ENCODE peak calls at places on chromosomes 7 and 10, in four cellular contexts. One of them, this sample, is unnamed.

GRCh38 chr10:126349096-126349495 is 39.2 kb downstream of the ADAM12 start:
- DNase-seq in WTC11: no peak
- DNase-seq in HepG2: no peak
- DNase-seq in GM12878: no peak
- DNase-seq in this sample: no peak

GRCh38 chr7:98879198-98879988 is 1.1 kb downstream of the TRRAP start:
- DNase-seq in WTC11: no peak
- DNase-seq in HepG2: peak; percentile 72
- DNase-seq in GM12878: peak; percentile 32
- DNase-seq in this sample: peak; percentile 68

GRCh38 chr7:49295136-49295535 is 370.8 kb downstream of the CDC14C start:
- DNase-seq in WTC11: no peak
- DNase-seq in HepG2: no peak
- DNase-seq in GM12878: no peak
- DNase-seq in this sample: no peak

GRCh38 chr7:22110227-22110839 is 164.6 kb upstream of the CDCA7L start:
- DNase-seq in WTC11: peak; percentile 65
- DNase-seq in HepG2: peak; percentile 81
- DNase-seq in GM12878: peak; percentile 55
- DNase-seq in this sample: peak; percentile 62

GRCh38 chr10:15344876-15345285 is 26.2 kb downstream of the FAM171A1 start:
- DNase-seq in WTC11: no peak
- DNase-seq in HepG2: peak; percentile 98
- DNase-seq in GM12878: no peak
- DNase-seq in this sample: no peak

GRCh38 chr10:23338886-23339285 is 5.7 kb downstream of the C10orf67 start:
- DNase-seq in WTC11: no peak
- DNase-seq in HepG2: no peak
- DNase-seq in GM12878: no peak
- DNase-seq in this sample: no peak

GRCh38 chr10:71767420-71768035 is 5.8 kb downstream of the VSIR start:
- DNase-seq in WTC11: no peak
- DNase-seq in HepG2: peak; percentile 42
- DNase-seq in GM12878: no peak
- DNase-seq in this sample: no peak

GRCh38 chr10:29160110-29160669 is 128.7 kb upstream of the LYZL1 start:
- DNase-seq in WTC11: no peak
- DNase-seq in HepG2: peak; percentile 25
- DNase-seq in GM12878: no peak
- DNase-seq in this sample: no peak

GRCh38 chr10:47402681-47403301 is 18.7 kb upstream of the ZNF488 start:
- DNase-seq in WTC11: peak; percentile 38
- DNase-seq in HepG2: peak; percentile 70
- DNase-seq in GM12878: no peak
- DNase-seq in this sample: no peak

GRCh38 chr10:113454341-113455061 is 98.4 kb upstream of the HABP2 start:
- DNase-seq in WTC11: peak; percentile 84
- DNase-seq in HepG2: peak; percentile 5
- DNase-seq in GM12878: no peak
- DNase-seq in this sample: peak; percentile 46

GRCh38 chr10:43083764-43084163 is 6.9 kb downstream of the RET start:
- DNase-seq in WTC11: no peak
- DNase-seq in HepG2: no peak
- DNase-seq in GM12878: no peak
- DNase-seq in this sample: no peak
- TF ChIP-seq ESRRA in WTC11: no peak
- TF ChIP-seq ESRRA in HepG2: no peak
- TF ChIP-seq ESRRA in GM12878: no peak
- TF ChIP-seq ESRRA in this sample: no peak

GRCh38 chr10:62083868-62084267 is 182.4 kb downstream of the ARID5B start:
- DNase-seq in WTC11: no peak
- DNase-seq in HepG2: no peak
- DNase-seq in GM12878: no peak
- DNase-seq in this sample: peak; percentile 32
- TF ChIP-seq NR2C2 in WTC11: no peak
- TF ChIP-seq NR2C2 in HepG2: no peak
- TF ChIP-seq NR2C2 in GM12878: no peak
- TF ChIP-seq NR2C2 in this sample: no peak

DNA sequence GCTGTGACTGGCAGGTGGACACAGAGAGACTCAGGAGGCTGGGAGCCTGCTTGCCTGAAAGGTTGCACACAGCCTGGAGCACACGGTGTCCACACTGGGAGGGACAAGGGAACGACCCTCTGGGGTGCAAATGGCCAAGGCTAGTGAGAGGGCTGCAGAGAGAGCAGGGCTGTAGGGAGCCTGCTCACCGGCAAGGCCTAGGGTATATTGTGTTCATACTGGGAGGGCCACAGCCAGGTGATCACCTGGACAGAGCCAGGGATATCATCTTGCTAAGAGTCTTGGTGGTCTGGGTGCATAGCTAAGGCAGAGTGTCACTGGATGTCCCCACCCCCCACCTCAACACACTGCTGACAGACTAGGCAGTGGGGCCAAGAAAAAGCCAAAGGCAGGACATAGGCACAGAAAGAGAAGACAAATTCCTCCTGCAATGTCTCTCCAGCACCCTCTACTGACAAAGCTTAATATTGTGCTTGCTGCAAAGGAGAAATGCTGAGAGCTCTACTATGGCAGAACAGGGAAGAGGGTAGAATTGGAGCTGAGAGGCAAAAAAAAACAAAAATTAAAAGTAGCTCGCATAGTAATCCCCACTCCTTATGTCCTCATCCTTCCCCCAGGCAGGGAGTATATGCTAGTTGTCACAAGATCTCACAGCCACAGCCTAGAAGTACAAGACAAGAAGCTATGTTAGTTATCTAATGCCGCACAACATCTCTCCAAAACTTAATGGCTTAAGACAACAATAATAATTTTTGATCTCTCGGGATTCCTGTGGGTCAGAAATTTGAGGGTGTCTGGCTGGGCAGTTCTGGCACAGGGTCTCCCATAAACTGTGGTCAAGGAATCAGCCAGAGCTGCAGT is 40.0 kb downstream of the CPVL start:
- DNase-seq in WTC11: peak; percentile 34
- DNase-seq in HepG2: peak; percentile 56
- DNase-seq in GM12878: no peak
- DNase-seq in this sample: no peak
- TF ChIP-seq ESRRA in WTC11: no peak
- TF ChIP-seq ESRRA in HepG2: no peak
- TF ChIP-seq ESRRA in GM12878: no peak
- TF ChIP-seq ESRRA in this sample: no peak

GRCh38 chr7:89837515-89837914 is 316.8 kb upstream of the STEAP1 start:
- DNase-seq in WTC11: no peak
- DNase-seq in HepG2: no peak
- DNase-seq in GM12878: no peak
- DNase-seq in this sample: no peak
- TF ChIP-seq NR2C2 in WTC11: no peak
- TF ChIP-seq NR2C2 in HepG2: no peak
- TF ChIP-seq NR2C2 in GM12878: no peak
- TF ChIP-seq NR2C2 in this sample: no peak